ENCODE peak calls at places on chromosomes 11 and 22, in ten cellular contexts. One of them, this sample, is unnamed.

GRCh38 chr11:43138621-43139140 is 173.1 kb upstream of the API5 start:
- DNase-seq in A549: no peak
- DNase-seq in trophoblast cell: no peak
- DNase-seq in right lobe of liver: no peak
- DNase-seq in iPS DF 6.9: no peak
- DNase-seq in endothelial cell of umbilical vein: no peak
- DNase-seq in effector memory CD4-positive, alpha-beta T cell: no peak
- DNase-seq in HCT116: no peak
- DNase-seq in PC-3: no peak
- DNase-seq in AG04450: no peak
- DNase-seq in this sample: no peak

GRCh38 chr11:6400431-6401345 is 10.4 kb downstream of the SMPD1 start:
- DNase-seq in A549: no peak
- DNase-seq in trophoblast cell: peak; percentile 56
- DNase-seq in right lobe of liver: no peak
- DNase-seq in iPS DF 6.9: no peak
- DNase-seq in endothelial cell of umbilical vein: no peak
- DNase-seq in effector memory CD4-positive, alpha-beta T cell: no peak
- DNase-seq in HCT116: no peak
- DNase-seq in PC-3: no peak
- DNase-seq in AG04450: no peak
- DNase-seq in this sample: no peak

GRCh38 chr22:35618427-35619223 is 1.5 kb upstream of the MB start:
- DNase-seq in A549: no peak
- DNase-seq in trophoblast cell: no peak
- DNase-seq in right lobe of liver: no peak
- DNase-seq in iPS DF 6.9: no peak
- DNase-seq in endothelial cell of umbilical vein: no peak
- DNase-seq in effector memory CD4-positive, alpha-beta T cell: no peak
- DNase-seq in HCT116: no peak
- DNase-seq in PC-3: no peak
- DNase-seq in AG04450: no peak
- DNase-seq in this sample: no peak

GRCh38 chr22:22156716-22157499 is 87.7 kb upstream of the VPREB1 start:
- DNase-seq in A549: peak; percentile 80
- DNase-seq in trophoblast cell: peak; percentile 90
- DNase-seq in right lobe of liver: peak; percentile 67
- DNase-seq in iPS DF 6.9: peak; percentile 60
- DNase-seq in endothelial cell of umbilical vein: peak; percentile 50
- DNase-seq in effector memory CD4-positive, alpha-beta T cell: peak; percentile 17
- DNase-seq in HCT116: peak; percentile 74
- DNase-seq in PC-3: peak; percentile 75
- DNase-seq in AG04450: peak; percentile 33
- DNase-seq in this sample: peak; percentile 33

GRCh38 chr22:31020334-31020733 is 51.3 kb downstream of the TUG1 start:
- DNase-seq in A549: no peak
- DNase-seq in trophoblast cell: peak; percentile 97
- DNase-seq in right lobe of liver: no peak
- DNase-seq in iPS DF 6.9: no peak
- DNase-seq in endothelial cell of umbilical vein: no peak
- DNase-seq in effector memory CD4-positive, alpha-beta T cell: no peak
- DNase-seq in HCT116: no peak
- DNase-seq in PC-3: no peak
- DNase-seq in AG04450: no peak
- DNase-seq in this sample: no peak

GRCh38 chr22:31630331-31631329 is 31.4 kb downstream of the PISD start:
- DNase-seq in A549: peak; percentile 44
- DNase-seq in trophoblast cell: peak; percentile 62
- DNase-seq in right lobe of liver: peak; percentile 76
- DNase-seq in iPS DF 6.9: no peak
- DNase-seq in endothelial cell of umbilical vein: peak; percentile 89
- DNase-seq in effector memory CD4-positive, alpha-beta T cell: peak; percentile 81
- DNase-seq in HCT116: no peak
- DNase-seq in PC-3: peak; percentile 71
- DNase-seq in AG04450: no peak
- DNase-seq in this sample: peak; percentile 43

GRCh38 chr11:86174101-86175046 is 70.2 kb upstream of the EED start:
- DNase-seq in A549: peak; percentile 67
- DNase-seq in trophoblast cell: peak; percentile 94
- DNase-seq in right lobe of liver: peak; percentile 89
- DNase-seq in iPS DF 6.9: no peak
- DNase-seq in endothelial cell of umbilical vein: peak; percentile 100
- DNase-seq in effector memory CD4-positive, alpha-beta T cell: no peak
- DNase-seq in HCT116: no peak
- DNase-seq in PC-3: peak; percentile 86
- DNase-seq in AG04450: peak; percentile 92
- DNase-seq in this sample: no peak

GRCh38 chr11:122897606-122898210 is 15.1 kb downstream of the JHY start:
- DNase-seq in A549: no peak
- DNase-seq in trophoblast cell: peak; percentile 79
- DNase-seq in right lobe of liver: no peak
- DNase-seq in iPS DF 6.9: no peak
- DNase-seq in endothelial cell of umbilical vein: peak; percentile 55
- DNase-seq in effector memory CD4-positive, alpha-beta T cell: no peak
- DNase-seq in HCT116: no peak
- DNase-seq in PC-3: peak; percentile 61
- DNase-seq in AG04450: no peak
- DNase-seq in this sample: no peak

GRCh38 chr22:26713823-26714449 is 56.5 kb downstream of the MIAT start:
- DNase-seq in A549: peak; percentile 23
- DNase-seq in trophoblast cell: no peak
- DNase-seq in right lobe of liver: no peak
- DNase-seq in iPS DF 6.9: no peak
- DNase-seq in endothelial cell of umbilical vein: peak; percentile 65
- DNase-seq in effector memory CD4-positive, alpha-beta T cell: no peak
- DNase-seq in HCT116: no peak
- DNase-seq in PC-3: no peak
- DNase-seq in AG04450: no peak
- DNase-seq in this sample: no peak

GRCh38 chr11:112632866-112633505 is 328.2 kb upstream of the NCAM1 start:
- DNase-seq in A549: no peak
- DNase-seq in trophoblast cell: peak; percentile 58
- DNase-seq in right lobe of liver: no peak
- DNase-seq in iPS DF 6.9: no peak
- DNase-seq in endothelial cell of umbilical vein: no peak
- DNase-seq in effector memory CD4-positive, alpha-beta T cell: no peak
- DNase-seq in HCT116: no peak
- DNase-seq in PC-3: no peak
- DNase-seq in AG04450: no peak
- DNase-seq in this sample: no peak

GRCh38 chr22:45905924-45906865 is 70.8 kb downstream of the WNT7B start:
- DNase-seq in A549: no peak
- DNase-seq in trophoblast cell: peak; percentile 28
- DNase-seq in right lobe of liver: no peak
- DNase-seq in iPS DF 6.9: no peak
- DNase-seq in endothelial cell of umbilical vein: no peak
- DNase-seq in effector memory CD4-positive, alpha-beta T cell: no peak
- DNase-seq in HCT116: no peak
- DNase-seq in PC-3: no peak
- DNase-seq in AG04450: peak; percentile 23
- DNase-seq in this sample: no peak

GRCh38 chr11:62922653-62923371 is 1.6 kb upstream of the CHRM1 start:
- DNase-seq in A549: peak; percentile 59
- DNase-seq in trophoblast cell: peak; percentile 64
- DNase-seq in right lobe of liver: no peak
- DNase-seq in iPS DF 6.9: no peak
- DNase-seq in endothelial cell of umbilical vein: no peak
- DNase-seq in effector memory CD4-positive, alpha-beta T cell: no peak
- DNase-seq in HCT116: no peak
- DNase-seq in PC-3: no peak
- DNase-seq in AG04450: no peak
- DNase-seq in this sample: no peak

GRCh38 chr11:22459053-22459452 is 120.9 kb downstream of the SLC17A6 start:
- DNase-seq in A549: no peak
- DNase-seq in trophoblast cell: peak; percentile 50
- DNase-seq in right lobe of liver: no peak
- DNase-seq in iPS DF 6.9: no peak
- DNase-seq in endothelial cell of umbilical vein: peak; percentile 83
- DNase-seq in effector memory CD4-positive, alpha-beta T cell: no peak
- DNase-seq in HCT116: no peak
- DNase-seq in PC-3: peak; percentile 80
- DNase-seq in AG04450: no peak
- DNase-seq in this sample: no peak

GRCh38 chr11:110833033-110833484 is 120.8 kb upstream of the ARHGAP20 start:
- DNase-seq in A549: no peak
- DNase-seq in trophoblast cell: no peak
- DNase-seq in right lobe of liver: no peak
- DNase-seq in iPS DF 6.9: no peak
- DNase-seq in endothelial cell of umbilical vein: peak; percentile 84
- DNase-seq in effector memory CD4-positive, alpha-beta T cell: no peak
- DNase-seq in HCT116: no peak
- DNase-seq in PC-3: peak; percentile 43
- DNase-seq in AG04450: peak; percentile 27
- DNase-seq in this sample: no peak

GRCh38 chr22:38347181-38347943 is 30.1 kb upstream of the CSNK1E start:
- DNase-seq in A549: no peak
- DNase-seq in trophoblast cell: no peak
- DNase-seq in right lobe of liver: no peak
- DNase-seq in iPS DF 6.9: no peak
- DNase-seq in endothelial cell of umbilical vein: no peak
- DNase-seq in effector memory CD4-positive, alpha-beta T cell: no peak
- DNase-seq in HCT116: no peak
- DNase-seq in PC-3: no peak
- DNase-seq in AG04450: no peak
- DNase-seq in this sample: no peak

GRCh38 chr11:112481431-112481830 is 220.8 kb upstream of the PLET1 start:
- DNase-seq in A549: no peak
- DNase-seq in trophoblast cell: no peak
- DNase-seq in right lobe of liver: no peak
- DNase-seq in iPS DF 6.9: no peak
- DNase-seq in endothelial cell of umbilical vein: no peak
- DNase-seq in effector memory CD4-positive, alpha-beta T cell: no peak
- DNase-seq in HCT116: no peak
- DNase-seq in PC-3: no peak
- DNase-seq in AG04450: no peak
- DNase-seq in this sample: no peak

GRCh38 chr11:34274712-34275398 is 83.0 kb downstream of the ABTB2 start:
- DNase-seq in A549: peak; percentile 94
- DNase-seq in trophoblast cell: peak; percentile 100
- DNase-seq in right lobe of liver: peak; percentile 77
- DNase-seq in iPS DF 6.9: no peak
- DNase-seq in endothelial cell of umbilical vein: no peak
- DNase-seq in effector memory CD4-positive, alpha-beta T cell: no peak
- DNase-seq in HCT116: peak; percentile 92
- DNase-seq in PC-3: peak; percentile 99
- DNase-seq in AG04450: peak; percentile 89
- DNase-seq in this sample: peak; percentile 98

DNA sequence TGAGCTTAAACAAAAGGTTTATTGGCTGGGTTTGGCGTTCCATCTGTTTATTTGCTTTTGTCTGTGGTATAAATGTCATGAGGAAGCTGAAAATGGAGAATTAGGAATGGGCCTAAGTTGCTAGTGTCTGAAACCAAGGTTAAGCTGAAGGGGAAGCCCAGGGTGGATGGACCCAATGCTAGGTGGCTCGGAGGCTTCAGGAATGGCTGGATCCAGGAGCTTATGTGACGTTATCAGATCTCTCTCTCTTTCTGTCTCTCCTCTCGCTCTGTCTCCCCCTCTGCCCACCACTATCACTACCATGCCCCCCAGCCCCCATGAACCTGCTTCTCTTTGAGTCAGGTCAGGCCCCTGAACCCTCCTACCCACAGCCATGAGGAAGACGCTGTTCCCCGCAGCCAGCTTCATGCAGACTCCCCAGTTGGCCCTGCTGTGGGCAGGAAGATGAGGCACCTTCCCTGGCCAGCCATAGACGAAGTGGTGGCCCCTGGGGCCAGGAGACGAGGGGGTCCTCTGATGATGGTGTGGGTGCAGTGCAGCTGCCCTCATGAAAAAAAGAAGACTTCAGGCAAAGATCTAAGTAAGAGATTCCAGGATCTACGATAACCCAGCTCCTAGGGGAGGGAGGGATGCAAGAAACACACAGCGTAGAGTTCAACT is 101.5 kb downstream of the BRD1 start:
- DNase-seq in A549: no peak
- DNase-seq in trophoblast cell: no peak
- DNase-seq in right lobe of liver: no peak
- DNase-seq in iPS DF 6.9: no peak
- DNase-seq in endothelial cell of umbilical vein: no peak
- DNase-seq in effector memory CD4-positive, alpha-beta T cell: no peak
- DNase-seq in HCT116: no peak
- DNase-seq in PC-3: no peak
- DNase-seq in AG04450: no peak
- DNase-seq in this sample: no peak
- H3K9me3 ChIP-seq in A549: no peaks in the 10 kb centered on the region
- H3K9me3 ChIP-seq in trophoblast cell: peaks cover 2% of the 10 kb centered on the region
- H3K9me3 ChIP-seq in right lobe of liver: no peaks in the 10 kb centered on the region
- H3K9me3 ChIP-seq in iPS DF 6.9: peaks cover 19% of the 10 kb centered on the region
- H3K9me3 ChIP-seq in endothelial cell of umbilical vein: no peaks in the 10 kb centered on the region
- H3K9me3 ChIP-seq in effector memory CD4-positive, alpha-beta T cell: no peaks in the 10 kb centered on the region
- H3K9me3 ChIP-seq in HCT116: no peaks in the 10 kb centered on the region
- H3K9me3 ChIP-seq in PC-3: no peaks in the 10 kb centered on the region
- H3K9me3 ChIP-seq in AG04450: no peaks in the 10 kb centered on the region
- H3K9me3 ChIP-seq in this sample: no peaks in the 10 kb centered on the region

GRCh38 chr11:1102996-1103395 is 28.3 kb downstream of the MUC2 start:
- DNase-seq in A549: no peak
- DNase-seq in trophoblast cell: no peak
- DNase-seq in right lobe of liver: no peak
- DNase-seq in iPS DF 6.9: no peak
- DNase-seq in endothelial cell of umbilical vein: no peak
- DNase-seq in effector memory CD4-positive, alpha-beta T cell: no peak
- DNase-seq in HCT116: no peak
- DNase-seq in PC-3: no peak
- DNase-seq in AG04450: no peak
- DNase-seq in this sample: no peak
- H3K9me3 ChIP-seq in A549: peaks cover 11% of the 10 kb centered on the region
- H3K9me3 ChIP-seq in trophoblast cell: peaks cover 80% of the 10 kb centered on the region
- H3K9me3 ChIP-seq in right lobe of liver: no peaks in the 10 kb centered on the region
- H3K9me3 ChIP-seq in iPS DF 6.9: peaks cover 3% of the 10 kb centered on the region
- H3K9me3 ChIP-seq in endothelial cell of umbilical vein: no peaks in the 10 kb centered on the region
- H3K9me3 ChIP-seq in effector memory CD4-positive, alpha-beta T cell: no peaks in the 10 kb centered on the region
- H3K9me3 ChIP-seq in HCT116: no peaks in the 10 kb centered on the region
- H3K9me3 ChIP-seq in PC-3: no peaks in the 10 kb centered on the region
- H3K9me3 ChIP-seq in AG04450: peaks cover 70% of the 10 kb centered on the region
- H3K9me3 ChIP-seq in this sample: no peaks in the 10 kb centered on the region

DNA sequence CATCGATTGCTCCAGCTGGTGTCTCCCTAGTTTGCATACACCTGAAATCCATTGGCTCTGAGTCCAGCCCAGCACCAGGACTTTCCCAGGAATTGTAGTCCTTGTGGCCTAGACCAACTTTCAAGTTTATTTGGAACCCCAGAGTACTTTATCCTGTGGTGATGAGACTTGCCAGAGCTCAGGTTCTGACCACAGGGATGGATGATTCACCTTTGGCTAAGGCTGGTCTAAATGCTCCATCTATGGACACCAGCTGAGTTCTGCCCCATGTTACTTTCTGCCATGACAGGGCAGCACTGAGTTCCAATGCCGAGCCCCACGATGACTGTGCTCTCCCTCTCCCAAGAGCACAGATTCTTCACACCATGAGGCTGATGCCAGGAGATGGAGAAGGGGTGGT is 17.3 kb upstream of the INSC start:
- DNase-seq in A549: no peak
- DNase-seq in trophoblast cell: no peak
- DNase-seq in right lobe of liver: no peak
- DNase-seq in iPS DF 6.9: no peak
- DNase-seq in endothelial cell of umbilical vein: no peak
- DNase-seq in effector memory CD4-positive, alpha-beta T cell: no peak
- DNase-seq in HCT116: no peak
- DNase-seq in PC-3: no peak
- DNase-seq in AG04450: no peak
- DNase-seq in this sample: no peak
- H3K9me3 ChIP-seq in A549: no peaks in the 10 kb centered on the region
- H3K9me3 ChIP-seq in trophoblast cell: peaks cover 1% of the 10 kb centered on the region
- H3K9me3 ChIP-seq in right lobe of liver: no peaks in the 10 kb centered on the region
- H3K9me3 ChIP-seq in iPS DF 6.9: no peaks in the 10 kb centered on the region
- H3K9me3 ChIP-seq in endothelial cell of umbilical vein: no peaks in the 10 kb centered on the region
- H3K9me3 ChIP-seq in effector memory CD4-positive, alpha-beta T cell: no peaks in the 10 kb centered on the region
- H3K9me3 ChIP-seq in HCT116: no peaks in the 10 kb centered on the region
- H3K9me3 ChIP-seq in PC-3: no peaks in the 10 kb centered on the region
- H3K9me3 ChIP-seq in AG04450: no peaks in the 10 kb centered on the region
- H3K9me3 ChIP-seq in this sample: no peaks in the 10 kb centered on the region

GRCh38 chr11:76561245-76561644 is 109.3 kb downstream of the LRRC32 start:
- DNase-seq in A549: no peak
- DNase-seq in trophoblast cell: no peak
- DNase-seq in right lobe of liver: no peak
- DNase-seq in iPS DF 6.9: no peak
- DNase-seq in endothelial cell of umbilical vein: no peak
- DNase-seq in effector memory CD4-positive, alpha-beta T cell: no peak
- DNase-seq in HCT116: no peak
- DNase-seq in PC-3: no peak
- DNase-seq in AG04450: no peak
- DNase-seq in this sample: no peak
- H3K9me3 ChIP-seq in A549: no peaks in the 10 kb centered on the region
- H3K9me3 ChIP-seq in trophoblast cell: no peaks in the 10 kb centered on the region
- H3K9me3 ChIP-seq in right lobe of liver: no peaks in the 10 kb centered on the region
- H3K9me3 ChIP-seq in iPS DF 6.9: no peaks in the 10 kb centered on the region
- H3K9me3 ChIP-seq in endothelial cell of umbilical vein: no peaks in the 10 kb centered on the region
- H3K9me3 ChIP-seq in effector memory CD4-positive, alpha-beta T cell: no peaks in the 10 kb centered on the region
- H3K9me3 ChIP-seq in HCT116: no peaks in the 10 kb centered on the region
- H3K9me3 ChIP-seq in PC-3: no peaks in the 10 kb centered on the region
- H3K9me3 ChIP-seq in AG04450: no peaks in the 10 kb centered on the region
- H3K9me3 ChIP-seq in this sample: no peaks in the 10 kb centered on the region